ENCODE peak calls at places on chromosome 18, in eight cellular contexts. L is stimulated activated CD8-positive, alpha-beta memory T cell treated with anti-CD3 and anti-CD28 coated beads, Interleukin-4, amount 100 ng/mL, for 4 hours; I is left lung; J is brain microvascular endothelial cell; Q is amniotic stem cell; D is Peyer's patch; G is AG08396; P is AG04450. U is an unnamed sample.

GRCh38 chr18:80171190-80171872 is 62.3 kb downstream of the ADNP2 start:
- DNase-seq in J (no peak), D (peak; percentile 65), G (peak; percentile 80), I (no peak), Q (peak; percentile 22), L (peak; percentile 20), P (peak; percentile 24), U (no peak)

GRCh38 chr18:25134858-25135257 is 217.1 kb downstream of the ZNF521 start:
- DNase-seq in P (no peak), L (no peak), Q (no peak), J (no peak), G (no peak), D (no peak), I (no peak), U (no peak)

GRCh38 chr18:74511823-74512222 is 15.7 kb downstream of the CNDP2 start:
- DNase-seq in J (no peak), I (no peak), L (no peak), G (no peak), D (no peak), Q (no peak), P (no peak), U (no peak)

GRCh38 chr18:12879840-12880531 is 4.1 kb downstream of the PTPN2 start:
- DNase-seq in L (no peak), G (no peak), Q (no peak), P (no peak), I (no peak), D (no peak), J (no peak), U (no peak)

GRCh38 chr18:70442933-70443332 is 154.1 kb downstream of the SOCS6 start:
- DNase-seq in I (no peak), D (no peak), L (no peak), P (no peak), J (no peak), G (no peak), Q (no peak), U (no peak)

GRCh38 chr18:75081486-75081885 is 127.5 kb downstream of the PTGR3 start:
- DNase-seq in G (no peak), J (no peak), I (no peak), L (no peak), P (no peak), D (no peak), Q (no peak), U (no peak)

GRCh38 chr18:57436965-57437333 is 1.8 kb downstream of the ONECUT2 start:
- DNase-seq in P (no peak), J (no peak), D (no peak), G (no peak), I (no peak), Q (no peak), L (no peak), U (no peak)

GRCh38 chr18:76357174-76357573 is 137.9 kb downstream of the ZNF516 start:
- DNase-seq in P (no peak), D (no peak), I (no peak), J (no peak), Q (no peak), L (no peak), G (no peak), U (no peak)

GRCh38 chr18:13245481-13246000 is 27.0 kb downstream of the LDLRAD4 start:
- DNase-seq in J (no peak), D (peak; percentile 56), Q (no peak), G (no peak), I (no peak), L (no peak), P (no peak), U (no peak)

U was measured in ACHN.